ENCODE peak calls at places on chromosomes 16 and 17, in nine cellular contexts. S is HL-60; K is effector memory CD4-positive, alpha-beta T cell; Z is foreskin fibroblast; U is MG63; E is NT2/D1; G is PC-9; L is astrocyte of the spinal cord; N is CD8-positive, alpha-beta memory T cell. H is an unnamed sample.

GRCh38 chr17:78223765-78224164 is 7.7 kb upstream of the TMEM235 start:
- DNase-seq in S (no peak), K (no peak), Z (no peak), U (no peak), E (no peak), G (no peak), L (no peak), N (no peak), H (no peak)

GRCh38 chr17:9343513-9343912 is 232.1 kb downstream of the STX8 start:
- DNase-seq in S (no peak), K (no peak), Z (no peak), U (no peak), E (peak), G (no peak), L (no peak), N (no peak), H (no peak)

GRCh38 chr17:10295728-10296343 is 77.0 kb downstream of the MYH13 start:
- DNase-seq in S (peak), K (no peak), Z (peak), U (peak), E (peak), G (peak), L (peak), N (no peak), H (peak)

GRCh38 chr16:52863000-52863399 is 189.7 kb downstream of the CHD9NB start:
- DNase-seq in S (no peak), K (no peak), Z (no peak), U (no peak), E (no peak), G (no peak), L (no peak), N (no peak), H (no peak)

GRCh38 chr17:80426671-80427326 is 11.8 kb downstream of the ENDOV start:
- DNase-seq in S (peak), K (peak), Z (peak), U (peak), E (peak), G (peak), L (peak), N (peak), H (peak)

GRCh38 chr17:31559647-31560501 is 168.4 kb downstream of the RAB11FIP4 start:
- DNase-seq in S (no peak), K (no peak), Z (peak), U (peak), E (no peak), G (peak), L (peak), N (no peak), H (no peak)

GRCh38 chr16:14965328-14965727 is 9.5 kb upstream of the PDXDC1 start:
- DNase-seq in S (no peak), K (no peak), Z (no peak), U (no peak), E (no peak), G (no peak), L (no peak), N (no peak), H (no peak)

GRCh38 chr17:46890638-46891037 is 32.3 kb upstream of the GOSR2 start:
- DNase-seq in S (no peak), K (no peak), Z (no peak), U (no peak), E (no peak), G (no peak), L (no peak), N (no peak), H (no peak)

GRCh38 chr16:88639231-88640038 is 1.1 kb downstream of the IL17C start:
- DNase-seq in S (no peak), K (no peak), Z (peak), U (no peak), E (no peak), G (peak), L (no peak), N (no peak), H (no peak)

GRCh38 chr17:44970136-44970737 is 2.1 kb upstream of the C1QL1 start:
- DNase-seq in S (no peak), K (no peak), Z (peak), U (no peak), E (no peak), G (no peak), L (peak), N (no peak), H (no peak)

GRCh38 chr17:77490361-77491183 is 349.8 kb downstream of the SEC14L1 start:
- DNase-seq in S (no peak), K (no peak), Z (no peak), U (no peak), E (no peak), G (no peak), L (no peak), N (no peak), H (no peak)

GRCh38 chr16:77273-77806 is 685 bp upstream of the MPG start:
- DNase-seq in S (peak), K (no peak), Z (peak), U (peak), E (no peak), G (peak), L (peak), N (no peak), H (no peak)

GRCh38 chr17:44220211-44221071 is 966 bp upstream of the UBTF start:
- DNase-seq in S (peak), K (peak), Z (peak), U (peak), E (no peak), G (peak), L (peak), N (peak), H (no peak)

GRCh38 chr17:4605826-4606225 is 21.5 kb downstream of the SMTNL2 start:
- DNase-seq in S (no peak), K (no peak), Z (no peak), U (no peak), E (no peak), G (no peak), L (peak), N (no peak), H (no peak)

GRCh38 chr17:27552467-27552779 is 78.6 kb upstream of the LGALS9 start:
- DNase-seq in S (no peak), K (no peak), Z (peak), U (peak), E (no peak), G (peak), L (no peak), N (no peak), H (no peak)

GRCh38 chr16:24700549-24701392 is 28.7 kb upstream of the TNRC6A start:
- DNase-seq in S (no peak), K (no peak), Z (peak), U (peak), E (peak), G (peak), L (peak), N (no peak), H (no peak)

GRCh38 chr16:72657791-72658190 is 390.1 kb downstream of the ZFHX3 start:
- DNase-seq in S (no peak), K (no peak), Z (no peak), U (no peak), E (no peak), G (no peak), L (no peak), N (no peak), H (peak)

GRCh38 chr17:2087597-2088211 is 32.8 kb downstream of the HIC1 start:
- DNase-seq in S (peak), K (peak), Z (peak), U (no peak), E (no peak), G (no peak), L (no peak), N (peak), H (peak)

GRCh38 chr16:69906838-69907301 is 44.3 kb upstream of the CLEC18A start:
- DNase-seq in S (no peak), K (no peak), Z (peak), U (no peak), E (no peak), G (no peak), L (peak), N (no peak), H (no peak)

GRCh38 chr16:13041646-13042045 is 140.2 kb downstream of the SHISA9 start:
- DNase-seq in S (no peak), K (no peak), Z (no peak), U (no peak), E (no peak), G (no peak), L (no peak), N (no peak), H (no peak)

GRCh38 chr17:13266596-13266995 is 248.8 kb upstream of the ELAC2 start:
- DNase-seq in S (no peak), K (no peak), Z (peak), U (no peak), E (no peak), G (no peak), L (peak), N (no peak), H (no peak)

GRCh38 chr17:45648642-45649041 is 135.5 kb upstream of the CRHR1 start:
- DNase-seq in S (no peak), K (no peak), Z (no peak), U (no peak), E (no peak), G (no peak), L (no peak), N (no peak), H (no peak)

GRCh38 chr16:77683845-77684526 is 38.3 kb upstream of the NUDT7 start:
- DNase-seq in S (no peak), K (no peak), Z (no peak), U (no peak), E (no peak), G (no peak), L (no peak), N (no peak), H (no peak)

DNA sequence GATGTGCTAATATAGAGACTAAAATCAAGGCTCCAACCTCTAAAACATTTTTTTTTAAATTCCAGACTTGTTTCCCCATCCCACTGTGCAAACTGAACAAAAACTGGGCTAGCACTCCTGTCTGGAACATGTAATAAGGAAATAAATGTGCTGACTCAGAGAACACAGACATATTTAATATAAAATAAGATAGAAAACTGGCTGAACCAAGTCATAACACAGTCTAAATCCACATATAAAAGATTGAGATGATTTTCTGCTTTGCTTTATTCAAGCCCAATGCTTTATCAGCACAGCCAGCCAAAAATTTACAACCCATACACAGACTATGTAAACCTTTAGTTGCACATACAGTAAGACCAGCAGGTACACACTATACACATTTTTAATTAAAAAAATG is 1.5 kb downstream of the STAT3 start:
- DNase-seq in S (no peak), K (no peak), Z (no peak), U (no peak), E (no peak), G (no peak), L (no peak), N (no peak), H (no peak)
- H3K4me3 ChIP-seq in S (peak), K (peak), Z (peak), U (peak), E (peak), G (peak), L (peak), N (peak), H (peak)

GRCh38 chr17:35539659-35540026 is 2.2 kb upstream of the SLFN12L start:
- DNase-seq in S (no peak), K (no peak), Z (no peak), U (no peak), E (no peak), G (no peak), L (no peak), N (no peak), H (no peak)

GRCh38 chr17:35536664-35537160 is 766 bp downstream of the SLFN12L start:
- DNase-seq in S (no peak), K (no peak), Z (no peak), U (no peak), E (no peak), G (no peak), L (no peak), N (no peak), H (no peak)

GRCh38 chr17:35534694-35535093 is 2.8 kb downstream of the SLFN12L start:
- DNase-seq in S (no peak), K (no peak), Z (no peak), U (no peak), E (no peak), G (no peak), L (no peak), N (no peak), H (no peak)

GRCh38 chr17:35540589-35541404 is 3.3 kb upstream of the SLFN12L start:
- DNase-seq in S (peak), K (no peak), Z (peak), U (peak), E (no peak), G (peak), L (peak), N (peak), H (peak)

GRCh38 chr17:35537569-35538209 is at the start of gene SLFN12L:
- DNase-seq in S (no peak), K (no peak), Z (no peak), U (no peak), E (no peak), G (no peak), L (no peak), N (peak), H (no peak)
- H3K4me3 ChIP-seq in S (no peak), K (peak), Z (no peak), U (no peak), E (no peak), G (no peak), L (no peak), N (peak), H (no peak)

GRCh38 chr17:55813944-55814343 is 63.1 kb downstream of the PCTP start:
- DNase-seq in S (no peak), K (no peak), Z (no peak), U (no peak), E (no peak), G (no peak), L (no peak), N (no peak), H (no peak)

GRCh38 chr17:55814377-55814776 is 63.5 kb downstream of the PCTP start:
- DNase-seq in S (no peak), K (no peak), Z (peak), U (peak), E (no peak), G (no peak), L (peak), N (no peak), H (no peak)

GRCh38 chr17:55806745-55807466 is 56.1 kb downstream of the PCTP start:
- DNase-seq in S (no peak), K (no peak), Z (no peak), U (peak), E (no peak), G (no peak), L (no peak), N (no peak), H (no peak)

GRCh38 chr17:55812323-55812722 is 61.5 kb downstream of the PCTP start:
- DNase-seq in S (no peak), K (no peak), Z (no peak), U (no peak), E (no peak), G (no peak), L (no peak), N (no peak), H (no peak)

DNA sequence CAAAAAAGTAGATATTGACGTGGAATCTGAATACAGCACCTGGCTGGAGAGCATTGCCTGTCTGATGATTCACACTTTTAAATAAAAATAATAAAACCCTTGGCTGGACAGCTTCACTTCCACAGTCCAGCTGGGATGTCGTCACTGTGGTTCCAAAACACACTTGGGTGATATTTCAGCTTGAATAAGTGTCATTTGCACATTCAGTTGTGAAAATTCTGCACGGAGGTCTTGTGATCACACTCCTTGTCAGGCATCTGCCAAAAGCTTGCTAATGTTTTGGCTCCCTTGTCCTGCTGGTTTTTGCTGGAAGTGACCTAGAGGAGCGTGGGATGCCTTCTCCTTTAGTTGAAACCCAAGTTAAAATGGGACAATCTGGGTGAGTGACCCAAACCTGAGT is 60.7 kb downstream of the PCTP start:
- DNase-seq in S (no peak), K (no peak), Z (no peak), U (peak), E (no peak), G (no peak), L (no peak), N (no peak), H (no peak)
- H3K4me3 ChIP-seq in S (no peak), K (no peak), Z (no peak), U (no peak), E (no peak), G (no peak), L (no peak), N (no peak), H (no peak)

DNA sequence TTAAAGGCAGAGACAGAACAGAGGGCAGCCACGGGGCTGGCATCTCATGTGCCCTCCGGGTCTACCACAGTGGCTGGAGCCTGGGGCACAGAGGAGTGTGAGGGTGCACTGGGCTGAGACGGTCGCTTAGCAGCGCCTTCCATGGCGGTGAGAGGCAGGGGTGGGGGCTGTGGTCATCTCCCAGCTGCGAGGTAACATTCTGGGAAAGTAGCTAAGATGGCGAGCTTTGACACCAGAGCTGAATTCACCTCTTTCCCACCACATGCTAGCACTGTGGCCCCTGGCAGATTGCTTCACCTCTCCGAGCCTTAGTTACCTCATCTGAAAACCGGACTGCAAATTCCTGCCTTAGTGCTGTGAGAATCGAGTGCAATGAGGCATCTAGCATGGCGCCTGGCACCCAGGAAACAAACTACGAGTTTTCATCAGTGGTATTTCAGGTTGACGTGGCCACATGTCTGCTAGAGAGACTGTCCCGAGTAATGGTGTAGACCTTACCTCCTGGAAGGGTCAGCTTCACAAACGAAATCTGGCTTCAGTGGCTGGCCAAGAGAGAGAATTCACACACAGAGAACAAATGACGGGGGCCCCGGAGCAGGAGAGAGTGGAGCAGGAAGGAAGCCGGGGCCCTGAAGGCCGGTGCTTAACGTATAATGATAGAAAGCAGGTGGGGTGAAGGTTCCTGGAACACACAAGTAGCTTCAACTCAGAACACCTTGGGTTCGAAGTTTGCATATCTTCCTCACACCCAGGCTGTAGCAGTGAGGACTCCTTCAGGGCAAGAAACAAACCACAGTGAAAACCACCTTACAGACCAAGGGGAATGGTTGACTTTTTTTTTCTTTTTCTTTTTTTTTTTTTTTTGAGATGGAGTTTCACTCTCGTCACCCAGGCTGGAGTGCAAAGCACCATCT is 63.9 kb upstream of the RPH3AL start:
- DNase-seq in S (no peak), K (no peak), Z (no peak), U (no peak), E (no peak), G (no peak), L (no peak), N (peak), H (peak)
- H3K4me3 ChIP-seq in S (no peak), K (peak), Z (no peak), U (no peak), E (no peak), G (no peak), L (no peak), N (peak), H (peak)

GRCh38 chr17:50072130-50072529 is 16.2 kb downstream of the ITGA3 start:
- DNase-seq in S (no peak), K (no peak), Z (no peak), U (no peak), E (no peak), G (no peak), L (no peak), N (no peak), H (peak)

GRCh38 chr17:50074227-50074626 is 18.3 kb downstream of the ITGA3 start:
- DNase-seq in S (no peak), K (no peak), Z (no peak), U (no peak), E (no peak), G (no peak), L (no peak), N (no peak), H (no peak)

GRCh38 chr17:50070908-50071680 is 15.2 kb downstream of the ITGA3 start:
- DNase-seq in S (no peak), K (no peak), Z (no peak), U (no peak), E (no peak), G (no peak), L (no peak), N (no peak), H (no peak)

GRCh38 chr17:50071692-50072091 is 15.8 kb downstream of the ITGA3 start:
- DNase-seq in S (no peak), K (no peak), Z (no peak), U (no peak), E (no peak), G (no peak), L (no peak), N (no peak), H (no peak)

DNA sequence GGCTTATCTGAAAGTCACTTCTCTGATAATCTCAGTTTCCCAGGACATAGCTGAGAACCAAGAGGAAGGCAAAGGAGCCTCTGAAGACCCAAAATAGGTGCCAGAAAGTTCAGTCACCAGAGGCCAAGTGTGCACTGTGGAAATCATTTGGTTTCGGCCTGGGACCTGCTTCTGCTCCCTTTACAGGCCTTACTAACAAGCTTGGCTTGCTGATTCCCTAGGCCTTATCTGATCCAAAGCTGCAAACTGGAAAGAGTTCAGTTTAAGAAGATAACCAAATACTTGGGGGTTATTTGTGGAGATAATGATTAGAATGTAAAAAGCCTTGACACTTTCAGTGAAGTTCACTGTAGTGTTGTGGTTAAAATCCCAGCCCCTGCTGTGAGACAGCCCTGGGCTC is 17.0 kb downstream of the ITGA3 start:
- DNase-seq in S (no peak), K (no peak), Z (no peak), U (no peak), E (no peak), G (no peak), L (no peak), N (no peak), H (no peak)
- H3K4me3 ChIP-seq in S (no peak), K (no peak), Z (no peak), U (no peak), E (no peak), G (no peak), L (no peak), N (no peak), H (no peak)

DNA sequence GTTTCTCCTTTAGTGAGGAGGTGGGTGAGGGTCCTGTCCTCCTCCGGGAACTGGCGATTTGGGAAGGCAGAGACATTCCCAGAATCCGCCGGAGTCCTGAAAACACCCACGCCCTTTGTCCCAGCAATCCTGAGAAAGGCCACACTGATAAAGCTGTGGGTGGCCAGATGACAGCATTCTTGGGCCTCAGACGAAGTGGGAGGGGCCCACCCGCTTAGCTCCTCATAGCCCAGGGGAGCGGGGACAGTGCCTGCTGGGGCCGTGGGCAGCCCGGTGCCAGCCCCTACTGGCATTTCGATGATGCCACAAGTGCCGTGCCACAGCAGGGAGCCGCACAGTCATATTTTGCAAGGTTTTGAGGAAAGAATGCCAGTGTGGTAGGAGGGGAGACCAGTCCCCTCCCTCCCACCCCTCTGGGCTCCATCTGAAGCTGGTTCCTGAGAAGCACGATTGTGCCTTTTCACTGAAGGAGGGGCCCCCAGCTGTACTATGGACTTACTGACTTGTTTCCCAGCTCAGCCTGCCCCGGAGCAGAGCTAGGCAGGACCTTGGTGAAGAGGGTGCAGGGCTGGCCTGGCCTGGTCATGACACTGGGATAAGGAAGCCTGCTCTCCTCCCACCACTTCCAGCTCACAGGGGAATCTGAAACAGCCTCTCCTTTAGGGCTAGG is 20.9 kb upstream of the MPRIP start:
- DNase-seq in S (no peak), K (no peak), Z (peak), U (peak), E (no peak), G (peak), L (no peak), N (no peak), H (no peak)
- H3K4me3 ChIP-seq in S (no peak), K (no peak), Z (no peak), U (no peak), E (no peak), G (peak), L (no peak), N (no peak), H (no peak)